ENCODE peak calls at places on chromosomes 12 and 14, in nine cellular contexts. W is NCI-H345; E is GM23248; K is iPS DF 6.9; H is NCI-H460; G is activated T-helper 1 cell treated with anti-CD3 and anti-CD28 coated beads, Interleukin-2, amount 50 U/mL, for 16 hours; V is mucosa of gallbladder; Y is ELR; X is hepatocyte. Z is an unnamed sample.

GRCh38 chr12:116389990-116390655 is 112.6 kb upstream of the MED13L start:
- DNase-seq in K (no peak), V (no peak), G (no peak), Y (peak), X (no peak), E (peak), H (no peak), W (no peak), Z (no peak)

GRCh38 chr12:53795927-53796326 is 44.1 kb upstream of the CISTR start:
- DNase-seq in G (no peak), E (no peak), X (no peak), Y (no peak), V (no peak), K (no peak), W (no peak), H (no peak), Z (no peak)

GRCh38 chr14:65321370-65321875 is 91.1 kb upstream of the FUT8 start:
- DNase-seq in K (no peak), H (no peak), V (no peak), X (no peak), G (no peak), Y (peak), E (peak), W (no peak), Z (no peak)

GRCh38 chr12:48489012-48489411 is 6.7 kb downstream of the C12orf54 start:
- DNase-seq in K (no peak), H (no peak), V (no peak), Y (peak), G (no peak), E (peak), W (no peak), X (peak), Z (no peak)

GRCh38 chr12:54053625-54054441 is at the start of gene HOXC4:
- DNase-seq in H (no peak), Y (peak), E (peak), G (no peak), K (no peak), W (no peak), V (peak), X (no peak), Z (no peak)

GRCh38 chr12:53964315-53964713 is 8.6 kb upstream of the HOXC11 start:
- DNase-seq in H (no peak), K (no peak), G (no peak), X (no peak), Y (peak), V (no peak), E (no peak), W (no peak), Z (no peak)

GRCh38 chr14:74583689-74584434 is 28.2 kb downstream of the LTBP2 start:
- DNase-seq in K (no peak), W (no peak), G (no peak), V (no peak), E (peak), X (peak), H (no peak), Y (peak), Z (no peak)

GRCh38 chr12:14418526-14418925 is 53.0 kb downstream of the ATF7IP start:
- DNase-seq in H (no peak), Y (peak), W (no peak), X (no peak), G (no peak), E (peak), V (no peak), K (no peak), Z (no peak)

GRCh38 chr14:68785817-68786490 is 6.9 kb downstream of the ZFP36L1 start:
- DNase-seq in E (peak), X (peak), V (peak), Y (peak), W (no peak), H (no peak), G (no peak), K (no peak), Z (peak)

GRCh38 chr14:45249847-45250575 is 3.0 kb downstream of the MIS18BP1 start:
- DNase-seq in Y (peak), V (peak), W (no peak), E (peak), K (no peak), H (no peak), G (no peak), X (peak), Z (no peak)

GRCh38 chr12:116297224-116297834 is 19.8 kb upstream of the MED13L start:
- DNase-seq in V (no peak), E (no peak), X (no peak), W (no peak), Y (no peak), K (no peak), H (no peak), G (no peak), Z (no peak)

GRCh38 chr14:58918066-58918465 is 270.4 kb upstream of the DAAM1 start:
- DNase-seq in H (no peak), W (no peak), G (no peak), K (no peak), V (no peak), X (peak), Y (peak), E (peak), Z (no peak)

GRCh38 chr12:5619628-5620027 is 187.7 kb downstream of the NTF3 start:
- DNase-seq in K (no peak), Y (no peak), W (no peak), H (no peak), V (no peak), G (no peak), X (no peak), E (no peak), Z (no peak)

GRCh38 chr14:89851031-89851430 is 103.5 kb downstream of the EFCAB11 start:
- DNase-seq in K (no peak), Y (no peak), E (no peak), X (no peak), W (peak), H (no peak), G (no peak), V (no peak), Z (no peak)

GRCh38 chr14:60514378-60515243 is 5.7 kb downstream of the SIX6 start:
- DNase-seq in G (no peak), Y (no peak), H (peak), V (no peak), W (peak), E (peak), K (no peak), X (peak), Z (peak)

GRCh38 chr14:60775296-60775695 is 40.7 kb downstream of the MNAT1 start:
- DNase-seq in W (no peak), K (no peak), X (no peak), G (no peak), V (no peak), H (no peak), E (peak), Y (peak), Z (no peak)

GRCh38 chr12:44708218-44708617 is 167.9 kb downstream of the NELL2 start:
- DNase-seq in E (no peak), V (no peak), G (no peak), Y (no peak), H (no peak), K (no peak), X (no peak), W (no peak), Z (no peak)

GRCh38 chr12:43621262-43621661 is 69.3 kb upstream of the ADAMTS20 start:
- DNase-seq in K (no peak), X (no peak), H (no peak), V (no peak), W (no peak), G (no peak), Y (no peak), E (no peak), Z (no peak)

GRCh38 chr14:95523051-95523817 is 6.8 kb upstream of the SYNE3 start:
- DNase-seq in E (no peak), H (no peak), V (no peak), G (no peak), Y (peak), X (no peak), W (no peak), K (no peak), Z (no peak)

GRCh38 chr14:101499080-101499479 is 62.2 kb upstream of the DIO3 start:
- DNase-seq in H (no peak), E (no peak), W (no peak), G (no peak), Y (no peak), X (no peak), V (no peak), K (no peak), Z (no peak)

GRCh38 chr12:116803018-116803736 is 65.1 kb downstream of the RNFT2 start:
- DNase-seq in X (no peak), G (no peak), E (no peak), K (no peak), V (no peak), W (no peak), Y (no peak), H (no peak), Z (no peak)

GRCh38 chr12:94676011-94676709 is 25.8 kb upstream of the TMCC3 start:
- DNase-seq in W (no peak), K (no peak), H (no peak), G (no peak), Y (no peak), X (no peak), V (peak), E (no peak), Z (no peak)

GRCh38 chr14:76386922-76387782 is 11.2 kb downstream of the ESRRB start:
- DNase-seq in E (peak), X (peak), Y (peak), V (peak), K (peak), W (peak), G (peak), H (peak), Z (peak)

GRCh38 chr12:32273712-32274111 is 125.6 kb upstream of the FGD4 start:
- DNase-seq in W (no peak), X (peak), G (no peak), Y (no peak), H (no peak), K (no peak), E (no peak), V (peak), Z (peak)